ENCODE peak calls at places on chromosomes 5 and 9, in six cellular contexts. D is aorta; E is CD8-positive, alpha-beta T cell; W is transverse colon; F is colonic mucosa; R is GM23248. H is an unnamed sample.

GRCh38 chr9:32570262-32570661 is 2.7 kb downstream of the NDUFB6 start:
- DNase-seq in R (no peak), F (no peak), E (no peak), D (no peak), W (no peak), H (no peak)

GRCh38 chr5:71658916-71659661 is 60.0 kb upstream of the CARTPT start:
- DNase-seq in D (no peak), W (no peak), R (peak; percentile 29), F (no peak), E (no peak), H (no peak)

GRCh38 chr9:122444366-122444765 is 33.4 kb downstream of the OR1J1 start:
- DNase-seq in D (no peak), W (no peak), E (no peak), F (no peak), R (peak; percentile 75), H (peak; percentile 35)

GRCh38 chr9:114932502-114932901 is 2.1 kb upstream of the TNFSF8 start:
- DNase-seq in F (no peak), W (no peak), R (no peak), D (no peak), E (no peak), H (no peak)

GRCh38 chr9:68515304-68516017 is 25.2 kb downstream of the TMEM252 start:
- DNase-seq in R (peak; percentile 43), W (peak; percentile 58), E (no peak), F (no peak), D (no peak), H (no peak)

GRCh38 chr9:131608469-131609115 is 63.3 kb downstream of the PRRT1B start:
- DNase-seq in W (peak; percentile 44), R (peak; percentile 94), D (peak; percentile 91), F (no peak), E (no peak), H (peak; percentile 76)

GRCh38 chr5:60334281-60334713 is 365.7 kb downstream of the DEPDC1B start:
- DNase-seq in R (peak; percentile 86), W (no peak), E (no peak), D (peak; percentile 76), F (no peak), H (no peak)

GRCh38 chr5:52705720-52706119 is 82.0 kb upstream of the ITGA1 start:
- DNase-seq in F (no peak), W (no peak), D (no peak), E (no peak), R (peak; percentile 34), H (no peak)

GRCh38 chr9:124810513-124811355 is 33.8 kb downstream of the OLFML2A start:
- DNase-seq in F (no peak), E (no peak), D (no peak), R (peak; percentile 85), W (no peak), H (no peak)

GRCh38 chr9:32918628-32919027 is 82.8 kb downstream of the APTX start:
- DNase-seq in F (no peak), R (no peak), E (no peak), D (no peak), W (no peak), H (no peak)

GRCh38 chr5:131746423-131746822 is 50.4 kb downstream of the FNIP1 start:
- DNase-seq in R (no peak), D (no peak), W (no peak), F (no peak), E (no peak), H (no peak)

GRCh38 chr5:157390179-157390923 is 69.7 kb upstream of the NIPAL4 start:
- DNase-seq in E (peak; percentile 15), F (peak; percentile 33), W (peak; percentile 13), R (peak; percentile 95), D (no peak), H (no peak)

GRCh38 chr9:98602839-98603238 is 105.9 kb downstream of the GABBR2 start:
- DNase-seq in F (no peak), W (no peak), R (no peak), D (no peak), E (no peak), H (no peak)
- H3K36me3 ChIP-seq in F (no peaks in the 10 kb centered on the region), W (no peaks in the 10 kb centered on the region), R (no peaks in the 10 kb centered on the region), D (no peaks in the 10 kb centered on the region), E (no peaks in the 10 kb centered on the region), H (no peaks in the 10 kb centered on the region)

GRCh38 chr5:15518786-15519185 is 18.8 kb downstream of the FBXL7 start:
- DNase-seq in E (no peak), W (no peak), D (no peak), R (no peak), F (no peak), H (no peak)
- H3K27ac ChIP-seq in E (no peak overlapping the region), W (no peak overlapping the region), D (no peak overlapping the region), R (no peak overlapping the region), F (no peak overlapping the region), H (no peak overlapping the region)

GRCh38 chr9:99296375-99296951 is 74.4 kb downstream of the SEC61B start:
- DNase-seq in E (peak; percentile 4), R (peak; percentile 21), D (peak; percentile 77), W (no peak), F (no peak), H (peak; percentile 11)
- H3K36me3 ChIP-seq in E (no peaks in the 10 kb centered on the region), R (no peaks in the 10 kb centered on the region), D (no peaks in the 10 kb centered on the region), W (no peaks in the 10 kb centered on the region), F (no peaks in the 10 kb centered on the region), H (no peaks in the 10 kb centered on the region)

DNA sequence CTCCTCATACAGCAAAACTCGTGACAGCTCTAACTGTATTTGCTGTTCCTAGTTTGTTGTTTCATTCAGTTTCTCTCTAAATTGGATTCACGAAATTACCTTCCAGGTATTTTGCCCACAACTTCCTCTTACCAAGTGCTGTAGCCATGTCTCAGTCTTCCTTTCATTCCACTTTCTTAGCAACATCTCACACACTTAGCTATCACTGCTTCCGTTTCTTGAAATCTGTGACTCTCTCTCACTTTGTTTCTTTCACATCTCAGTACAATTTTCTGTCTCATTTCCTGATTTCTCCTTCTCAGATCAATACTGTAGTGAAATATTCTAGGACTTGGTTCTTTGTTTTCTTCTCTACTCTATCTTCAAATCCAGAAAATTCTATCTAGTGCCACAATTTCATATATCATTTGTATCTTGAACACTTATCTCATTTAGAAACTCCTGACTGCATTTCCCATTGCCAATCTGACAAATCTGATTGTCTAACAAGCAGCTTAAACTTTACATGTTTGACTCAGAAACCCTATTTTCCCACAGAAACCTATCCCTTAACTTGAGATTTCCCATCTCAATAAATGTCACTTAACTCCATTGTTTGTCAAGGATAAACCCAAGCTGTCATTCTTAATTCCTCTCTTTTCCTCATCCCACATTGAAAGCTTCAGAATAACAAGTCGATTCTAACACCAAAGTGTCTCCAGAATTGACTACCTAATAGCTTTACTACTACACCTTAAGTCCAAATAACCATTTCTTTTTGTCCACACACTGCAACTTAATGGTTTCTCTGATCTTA is 303.1 kb downstream of the CDH12 start:
- DNase-seq in D (no peak), F (no peak), R (no peak), W (no peak), E (no peak), H (no peak)
- H3K27ac ChIP-seq in D (no peak overlapping the region), F (no peak overlapping the region), R (no peak overlapping the region), W (no peak overlapping the region), E (no peak overlapping the region), H (no peak overlapping the region)

H was measured in body of pancreas.